ENCODE peak calls at places on chromosomes 5 and 9, in eight cellular contexts. O, C, D, I, Q, M, S and H are unnamed samples.

GRCh38 chr9:128288273-128289004 is 12.4 kb downstream of the SWI5 start:
- DNase-seq in C (no peak), M (no peak), D (no peak), I (no peak), O (no peak), S (no peak), Q (no peak), H (no peak)

GRCh38 chr9:82903503-82903902 is 159.4 kb downstream of the RASEF start:
- DNase-seq in S (no peak), O (no peak), D (no peak), Q (no peak), I (no peak), M (no peak), C (no peak), H (no peak)

GRCh38 chr5:142783601-142784291 is 13.6 kb downstream of the ARHGAP26 start:
- DNase-seq in I (no peak), O (peak), M (no peak), Q (no peak), D (peak), C (no peak), S (no peak), H (no peak)

GRCh38 chr5:88518131-88519016 is 249.7 kb upstream of the TMEM161B start:
- DNase-seq in I (no peak), O (no peak), M (no peak), D (no peak), Q (no peak), C (no peak), S (no peak), H (no peak)

GRCh38 chr5:86463339-86463738 is 154.4 kb upstream of the COX7C start:
- DNase-seq in S (no peak), I (no peak), O (no peak), D (peak), Q (no peak), M (no peak), C (peak), H (no peak)

GRCh38 chr5:178280631-178281030 is 48.0 kb upstream of the PHYKPL start:
- DNase-seq in I (no peak), Q (no peak), O (no peak), C (no peak), M (no peak), D (peak), S (no peak), H (no peak)

GRCh38 chr5:163696270-163696887 is 191.0 kb downstream of the MAT2B start:
- DNase-seq in C (peak), D (peak), O (peak), M (no peak), Q (peak), S (peak), I (peak), H (peak)

GRCh38 chr5:38821679-38822078 is 24.1 kb upstream of the OSMR start:
- DNase-seq in M (no peak), Q (no peak), O (no peak), S (no peak), C (no peak), I (no peak), D (no peak), H (no peak)

GRCh38 chr9:89367281-89367680 is 49.0 kb downstream of the SECISBP2 start:
- DNase-seq in O (no peak), M (no peak), Q (no peak), C (no peak), I (no peak), D (no peak), S (no peak), H (no peak)

GRCh38 chr5:167743685-167744084 is 547.8 kb upstream of the WWC1 start:
- DNase-seq in D (no peak), S (no peak), O (no peak), C (no peak), M (no peak), Q (no peak), I (no peak), H (no peak)
- H3K4me3 ChIP-seq in D (no peak), S (no peak), O (no peak), C (no peak), M (no peak), Q (no peak), I (no peak), H (no peak)

GRCh38 chr5:127492854-127493738 is 24.3 kb upstream of the PRRC1 start:
- DNase-seq in O (peak), S (no peak), M (no peak), D (peak), C (no peak), I (peak), Q (peak), H (peak)
- TF ChIP-seq POLR2AphosphoS5 in O (no peak), S (no peak), M (no peak), D (no peak), C (no peak), I (no peak), Q (no peak), H (no peak)

DNA sequence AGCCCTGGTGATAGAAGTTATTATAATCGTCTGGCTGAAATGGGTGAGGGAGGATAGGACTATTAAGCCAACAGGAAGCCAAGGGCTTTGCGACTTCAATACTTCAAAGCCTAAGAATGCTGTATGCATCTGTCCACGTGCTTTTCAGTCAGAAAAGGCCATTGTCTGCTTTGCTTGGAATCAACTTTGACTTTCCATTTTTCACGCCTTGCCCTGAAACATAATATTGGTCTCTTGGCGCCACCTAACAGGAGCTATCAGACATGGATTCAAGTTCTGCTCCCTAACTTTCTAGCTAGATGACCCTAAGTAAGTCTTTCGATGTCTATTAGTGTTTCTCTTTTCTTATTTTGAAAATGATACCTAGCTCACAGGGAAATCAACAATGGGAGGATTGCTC is 572.6 kb downstream of the TLR4 start:
- DNase-seq in Q (no peak), S (no peak), C (no peak), D (no peak), O (no peak), M (no peak), I (no peak), H (no peak)
- TF ChIP-seq CTCF in Q (no peak), S (no peak), C (peak), D (no peak), O (no peak), M (no peak), I (no peak), H (no peak)

GRCh38 chr5:9622891-9623547 is 7.1 kb downstream of the TAS2R1 start:
- DNase-seq in D (no peak), I (no peak), M (no peak), Q (no peak), S (no peak), O (no peak), C (no peak), H (no peak)
- H3K4me3 ChIP-seq in D (no peak), I (no peak), M (no peak), Q (no peak), S (no peak), O (no peak), C (no peak), H (no peak)

GRCh38 chr5:30638899-30639298 is 554.6 kb upstream of the CDH6 start:
- DNase-seq in Q (no peak), C (no peak), M (no peak), S (no peak), O (no peak), I (no peak), D (no peak), H (no peak)
- TF ChIP-seq POLR2AphosphoS5 in Q (no peak), C (no peak), M (no peak), S (no peak), O (no peak), I (no peak), D (no peak), H (no peak)